ENCODE peak calls at places on chromosomes 2 and 18, in four cellular contexts. E is IMR-90; O is amniotic stem cell; V is natural killer cell treated with Interleukin-12 subunit alpha and Interleukin-12 subunit beta and Interleukin-15 and Interleukin-18, amount 100 ng/mL, for 72 hours. F is an unnamed sample.

GRCh38 chr2:101106453-101107181 is 44.6 kb downstream of the TBC1D8 start:
- DNase-seq in E (peak), O (no peak), V (no peak), F (no peak)

GRCh38 chr2:9424447-9425164 is 1.2 kb downstream of the CPSF3 start:
- DNase-seq in E (no peak), O (no peak), V (no peak), F (no peak)

GRCh38 chr2:24461685-24462084 is 29.4 kb upstream of the NCOA1 start:
- DNase-seq in E (no peak), O (no peak), V (no peak), F (no peak)

GRCh38 chr2:171878481-171878993 is 15.5 kb downstream of the SLC25A12 start:
- DNase-seq in E (peak), O (peak), V (no peak), F (peak)

GRCh38 chr2:10057231-10058107 is 14.1 kb downstream of the KLF11 start:
- DNase-seq in E (peak), O (peak), V (no peak), F (no peak)

GRCh38 chr2:230614040-230614439 is 98.6 kb upstream of the CAB39 start:
- DNase-seq in E (no peak), O (no peak), V (no peak), F (no peak)

GRCh38 chr2:144307711-144308110 is 212.2 kb downstream of the ZEB2 start:
- DNase-seq in E (no peak), O (no peak), V (no peak), F (no peak)

GRCh38 chr2:122238006-122238559 is 482.6 kb downstream of the TSN start:
- DNase-seq in E (no peak), O (no peak), V (no peak), F (no peak)

GRCh38 chr2:233455491-233455890 is 101.2 kb downstream of the DGKD start:
- DNase-seq in E (no peak), O (no peak), V (peak), F (no peak)

GRCh38 chr2:217995741-217996141 is 7.1 kb downstream of the TNS1 start:
- DNase-seq in E (no peak), O (no peak), V (no peak), F (no peak)

GRCh38 chr18:58934933-58935577 is 70.4 kb downstream of the ZNF532 start:
- DNase-seq in E (no peak), O (no peak), V (no peak), F (no peak)

GRCh38 chr2:38268691-38269309 is 108.3 kb downstream of the ATL2 start:
- DNase-seq in E (peak), O (no peak), V (no peak), F (no peak)

GRCh38 chr2:227597993-227598392 is 700 bp upstream of the SCYGR2 start:
- DNase-seq in E (no peak), O (no peak), V (no peak), F (no peak)

GRCh38 chr2:183105402-183106134 is 18.7 kb upstream of the NUP35 start:
- DNase-seq in E (peak), O (no peak), V (no peak), F (peak)

GRCh38 chr2:6353669-6354068 is 512.0 kb downstream of the CMPK2 start:
- DNase-seq in E (no peak), O (no peak), V (no peak), F (no peak)

GRCh38 chr2:161122772-161123530 is 37.3 kb upstream of the TANK start:
- DNase-seq in E (peak), O (peak), V (peak), F (peak)

GRCh38 chr18:46156124-46156745 is 52.0 kb downstream of the HAUS1 start:
- DNase-seq in E (no peak), O (no peak), V (no peak), F (no peak)

GRCh38 chr2:153213022-153213421 is 265.5 kb downstream of the RPRM start:
- DNase-seq in E (no peak), O (no peak), V (no peak), F (no peak)

GRCh38 chr2:43464546-43464945 is 131.3 kb downstream of the THADA start:
- DNase-seq in E (peak), O (no peak), V (no peak), F (no peak)

GRCh38 chr2:238282861-238283738 is 5.3 kb downstream of the PER2 start:
- DNase-seq in E (no peak), O (no peak), V (peak), F (no peak)

GRCh38 chr18:5546660-5547059 is 2.9 kb upstream of the EPB41L3 start:
- DNase-seq in E (peak), O (peak), V (no peak), F (no peak)

GRCh38 chr2:234203135-234203984 is 152.9 kb downstream of the SPP2 start:
- DNase-seq in E (peak), O (peak), V (no peak), F (peak)

GRCh38 chr18:57802166-57802868 is 798 bp downstream of the ATP8B1 start:
- DNase-seq in E (no peak), O (no peak), V (no peak), F (no peak)

GRCh38 chr2:1654696-1655374 is 89.5 kb downstream of the PXDN start:
- DNase-seq in E (no peak), O (no peak), V (no peak), F (no peak)